ENCODE peak calls at places on chromosome 21, in ten cellular contexts. One of them, this sample, is unnamed.

GRCh38 chr21:44748621-44749020 is 37.2 kb upstream of the TSPEAR start:
- DNase-seq in ascending aorta: no peak
- DNase-seq in SHP77: no peak
- DNase-seq in body of pancreas: no peak
- DNase-seq in H9: peak
- DNase-seq in ELR: no peak
- DNase-seq in T-helper 9 cell: no peak
- DNase-seq in left ventricle myocardium superior: no peak
- DNase-seq in stromal cell of bone marrow: no peak
- DNase-seq in Calu3: no peak
- DNase-seq in this sample: peak

GRCh38 chr21:15029077-15029476 is 35.7 kb downstream of the NRIP1 start:
- DNase-seq in left ventricle myocardium superior: no peak
- DNase-seq in T-helper 9 cell: no peak
- DNase-seq in Calu3: no peak
- DNase-seq in ascending aorta: no peak
- DNase-seq in body of pancreas: no peak
- DNase-seq in H9: no peak
- DNase-seq in stromal cell of bone marrow: no peak
- DNase-seq in SHP77: no peak
- DNase-seq in ELR: peak
- DNase-seq in this sample: no peak

GRCh38 chr21:25834376-25834775 is 99.6 kb downstream of the GABPA start:
- DNase-seq in left ventricle myocardium superior: no peak
- DNase-seq in H9: no peak
- DNase-seq in SHP77: no peak
- DNase-seq in stromal cell of bone marrow: no peak
- DNase-seq in ascending aorta: no peak
- DNase-seq in body of pancreas: no peak
- DNase-seq in ELR: peak
- DNase-seq in T-helper 9 cell: no peak
- DNase-seq in Calu3: peak
- DNase-seq in this sample: no peak

GRCh38 chr21:37658121-37658993 is 257.9 kb downstream of the KCNJ6 start:
- DNase-seq in body of pancreas: peak
- DNase-seq in ascending aorta: no peak
- DNase-seq in stromal cell of bone marrow: no peak
- DNase-seq in ELR: no peak
- DNase-seq in left ventricle myocardium superior: no peak
- DNase-seq in H9: no peak
- DNase-seq in SHP77: no peak
- DNase-seq in T-helper 9 cell: no peak
- DNase-seq in Calu3: no peak
- DNase-seq in this sample: no peak

GRCh38 chr21:14890141-14890540 is 174.7 kb downstream of the NRIP1 start:
- DNase-seq in left ventricle myocardium superior: no peak
- DNase-seq in H9: no peak
- DNase-seq in T-helper 9 cell: no peak
- DNase-seq in ELR: no peak
- DNase-seq in SHP77: no peak
- DNase-seq in stromal cell of bone marrow: no peak
- DNase-seq in ascending aorta: no peak
- DNase-seq in Calu3: no peak
- DNase-seq in body of pancreas: no peak
- DNase-seq in this sample: no peak

GRCh38 chr21:20970691-20971090 is 27.5 kb upstream of the NCAM2 start:
- DNase-seq in SHP77: no peak
- DNase-seq in ELR: no peak
- DNase-seq in T-helper 9 cell: no peak
- DNase-seq in body of pancreas: no peak
- DNase-seq in H9: no peak
- DNase-seq in stromal cell of bone marrow: no peak
- DNase-seq in ascending aorta: no peak
- DNase-seq in left ventricle myocardium superior: no peak
- DNase-seq in Calu3: no peak
- DNase-seq in this sample: no peak

GRCh38 chr21:41068411-41069304 is 99.3 kb upstream of the BACE2 start:
- DNase-seq in H9: peak
- DNase-seq in Calu3: peak
- DNase-seq in left ventricle myocardium superior: peak
- DNase-seq in SHP77: peak
- DNase-seq in stromal cell of bone marrow: peak
- DNase-seq in ascending aorta: peak
- DNase-seq in T-helper 9 cell: peak
- DNase-seq in ELR: peak
- DNase-seq in body of pancreas: peak
- DNase-seq in this sample: peak

GRCh38 chr21:46052703-46053651 is 44.9 kb upstream of the COL6A2 start:
- DNase-seq in stromal cell of bone marrow: no peak
- DNase-seq in left ventricle myocardium superior: no peak
- DNase-seq in ascending aorta: peak
- DNase-seq in T-helper 9 cell: no peak
- DNase-seq in H9: peak
- DNase-seq in ELR: peak
- DNase-seq in SHP77: no peak
- DNase-seq in Calu3: no peak
- DNase-seq in body of pancreas: no peak
- DNase-seq in this sample: no peak

GRCh38 chr21:39182484-39183271 is 573 bp downstream of the PSMG1 start:
- DNase-seq in ELR: peak
- DNase-seq in ascending aorta: peak
- DNase-seq in SHP77: no peak
- DNase-seq in Calu3: peak
- DNase-seq in stromal cell of bone marrow: no peak
- DNase-seq in H9: no peak
- DNase-seq in left ventricle myocardium superior: no peak
- DNase-seq in T-helper 9 cell: no peak
- DNase-seq in body of pancreas: no peak
- DNase-seq in this sample: no peak

GRCh38 chr21:15149825-15150224 is 85.0 kb upstream of the NRIP1 start:
- DNase-seq in Calu3: no peak
- DNase-seq in H9: no peak
- DNase-seq in body of pancreas: no peak
- DNase-seq in left ventricle myocardium superior: no peak
- DNase-seq in stromal cell of bone marrow: no peak
- DNase-seq in SHP77: no peak
- DNase-seq in ascending aorta: no peak
- DNase-seq in T-helper 9 cell: no peak
- DNase-seq in ELR: no peak
- DNase-seq in this sample: no peak

GRCh38 chr21:46188226-46189212 is 4.3 kb upstream of the SPATC1L start:
- DNase-seq in ELR: peak
- DNase-seq in body of pancreas: no peak
- DNase-seq in stromal cell of bone marrow: no peak
- DNase-seq in H9: peak
- DNase-seq in left ventricle myocardium superior: peak
- DNase-seq in T-helper 9 cell: no peak
- DNase-seq in Calu3: peak
- DNase-seq in SHP77: peak
- DNase-seq in ascending aorta: peak
- DNase-seq in this sample: peak

GRCh38 chr21:31354604-31355443 is 10.8 kb upstream of the TIAM1 start:
- DNase-seq in SHP77: no peak
- DNase-seq in H9: no peak
- DNase-seq in left ventricle myocardium superior: no peak
- DNase-seq in Calu3: peak
- DNase-seq in body of pancreas: no peak
- DNase-seq in stromal cell of bone marrow: peak
- DNase-seq in ascending aorta: no peak
- DNase-seq in T-helper 9 cell: peak
- DNase-seq in ELR: peak
- DNase-seq in this sample: no peak

GRCh38 chr21:43916076-43916475 is 51.1 kb downstream of the AGPAT3 start:
- DNase-seq in SHP77: no peak
- DNase-seq in ascending aorta: no peak
- DNase-seq in Calu3: no peak
- DNase-seq in T-helper 9 cell: no peak
- DNase-seq in left ventricle myocardium superior: no peak
- DNase-seq in H9: no peak
- DNase-seq in ELR: no peak
- DNase-seq in stromal cell of bone marrow: no peak
- DNase-seq in body of pancreas: peak
- DNase-seq in this sample: no peak

GRCh38 chr21:33998402-33998801 is 75.0 kb upstream of the MRPS6 start:
- DNase-seq in ELR: no peak
- DNase-seq in stromal cell of bone marrow: no peak
- DNase-seq in left ventricle myocardium superior: no peak
- DNase-seq in Calu3: no peak
- DNase-seq in T-helper 9 cell: no peak
- DNase-seq in ascending aorta: no peak
- DNase-seq in SHP77: no peak
- DNase-seq in H9: no peak
- DNase-seq in body of pancreas: no peak
- DNase-seq in this sample: no peak

GRCh38 chr21:44365251-44365966 is 12.0 kb downstream of the TRPM2 start:
- DNase-seq in H9: peak
- DNase-seq in Calu3: no peak
- DNase-seq in left ventricle myocardium superior: no peak
- DNase-seq in body of pancreas: no peak
- DNase-seq in ascending aorta: peak
- DNase-seq in SHP77: no peak
- DNase-seq in T-helper 9 cell: no peak
- DNase-seq in stromal cell of bone marrow: no peak
- DNase-seq in ELR: no peak
- DNase-seq in this sample: no peak

GRCh38 chr21:25170681-25171080 is 436.6 kb downstream of the MRPL39 start:
- DNase-seq in ELR: peak
- DNase-seq in H9: no peak
- DNase-seq in Calu3: no peak
- DNase-seq in T-helper 9 cell: no peak
- DNase-seq in left ventricle myocardium superior: no peak
- DNase-seq in stromal cell of bone marrow: no peak
- DNase-seq in body of pancreas: no peak
- DNase-seq in SHP77: no peak
- DNase-seq in ascending aorta: no peak
- DNase-seq in this sample: no peak

GRCh38 chr21:45408811-45409261 is 3.9 kb downstream of the COL18A1 start:
- DNase-seq in Calu3: no peak
- DNase-seq in SHP77: no peak
- DNase-seq in stromal cell of bone marrow: no peak
- DNase-seq in ascending aorta: peak
- DNase-seq in T-helper 9 cell: no peak
- DNase-seq in left ventricle myocardium superior: peak
- DNase-seq in body of pancreas: no peak
- DNase-seq in ELR: no peak
- DNase-seq in H9: no peak
- DNase-seq in this sample: no peak

GRCh38 chr21:46146856-46147255 is 8.5 kb downstream of the FTCD start:
- DNase-seq in T-helper 9 cell: no peak
- DNase-seq in body of pancreas: no peak
- DNase-seq in stromal cell of bone marrow: no peak
- DNase-seq in SHP77: no peak
- DNase-seq in Calu3: no peak
- DNase-seq in left ventricle myocardium superior: peak
- DNase-seq in ELR: no peak
- DNase-seq in H9: no peak
- DNase-seq in ascending aorta: no peak
- DNase-seq in this sample: no peak

GRCh38 chr21:37071561-37072238 is 1.2 kb downstream of the PIGP start:
- DNase-seq in ascending aorta: peak
- DNase-seq in SHP77: no peak
- DNase-seq in body of pancreas: peak
- DNase-seq in stromal cell of bone marrow: peak
- DNase-seq in ELR: peak
- DNase-seq in left ventricle myocardium superior: peak
- DNase-seq in H9: no peak
- DNase-seq in Calu3: peak
- DNase-seq in T-helper 9 cell: no peak
- DNase-seq in this sample: no peak

GRCh38 chr21:45558044-45558721 is 15.9 kb upstream of the SLC19A1 start:
- DNase-seq in ELR: no peak
- DNase-seq in H9: no peak
- DNase-seq in left ventricle myocardium superior: no peak
- DNase-seq in stromal cell of bone marrow: no peak
- DNase-seq in Calu3: no peak
- DNase-seq in T-helper 9 cell: no peak
- DNase-seq in SHP77: no peak
- DNase-seq in ascending aorta: peak
- DNase-seq in body of pancreas: no peak
- DNase-seq in this sample: no peak

This sample was measured in iPS-NIHi11.